ENCODE peak calls at places on chromosomes 4 and X, in seven cellular contexts. C is activated CD4-positive, alpha-beta T cell treated with anti-CD3 and anti-CD28 coated beads, Interleukin-2, amount 50 U/mL, for 24 hours; I is ACHN; F is smooth muscle cell of the brain vasculature; S is stimulated activated CD4-positive, alpha-beta T cell treated with anti-CD3 and anti-CD28 coated beads, Interleukin-2, amount 100 ng/mL, for 48 hours; J is NCI-H1105; M is Right ventricle myocardium superior. W is an unnamed sample.

GRCh38 chrX:15820106-15821073 is 30.1 kb downstream of the ZRSR2 start:
- DNase-seq in M (no peak), J (no peak), I (no peak), S (no peak), F (no peak), C (no peak), W (no peak)

GRCh38 chr4:7629855-7630254 is 195.1 kb upstream of the PSAPL1 start:
- DNase-seq in F (no peak), I (no peak), M (no peak), C (no peak), J (no peak), S (no peak), W (no peak)

GRCh38 chrX:73577368-73577767 is 14.4 kb downstream of the CHIC1 start:
- DNase-seq in S (no peak), M (no peak), J (no peak), F (peak), I (peak), C (no peak), W (no peak)

GRCh38 chr4:156889616-156890594 is 81.7 kb downstream of the PDGFC start:
- DNase-seq in F (no peak), C (no peak), M (peak), S (no peak), I (peak), J (no peak), W (no peak)

GRCh38 chr4:122747883-122748282 is 15.4 kb downstream of the BBS12 start:
- DNase-seq in M (no peak), J (no peak), I (no peak), C (no peak), S (no peak), F (no peak), W (no peak)

GRCh38 chrX:37434362-37434761 is 85.2 kb downstream of the PRRG1 start:
- DNase-seq in F (no peak), J (no peak), M (no peak), C (no peak), I (no peak), S (no peak), W (no peak)

GRCh38 chr4:42359686-42360085 is 37.6 kb upstream of the SHISA3 start:
- DNase-seq in I (peak), F (no peak), J (no peak), M (no peak), C (no peak), S (no peak), W (no peak)

GRCh38 chr4:143626134-143626859 is 74.2 kb downstream of the FREM3 start:
- DNase-seq in C (no peak), S (no peak), I (no peak), J (peak), F (no peak), M (peak), W (no peak)

GRCh38 chr4:26815686-26816085 is 45.0 kb upstream of the STIM2 start:
- DNase-seq in M (no peak), F (no peak), S (no peak), J (no peak), C (no peak), I (no peak), W (peak)

GRCh38 chr4:128241425-128241913 is 46.1 kb downstream of the PGRMC2 start:
- DNase-seq in I (peak), J (no peak), M (no peak), F (peak), C (no peak), S (no peak), W (no peak)

GRCh38 chr4:15963568-15963967 is 593 bp upstream of the FGFBP2 start:
- DNase-seq in M (no peak), S (peak), C (no peak), F (no peak), I (no peak), J (no peak), W (no peak)

GRCh38 chr4:77177196-77177595 is 20.2 kb downstream of the CCNG2 start:
- DNase-seq in F (no peak), C (no peak), J (no peak), I (no peak), S (no peak), M (no peak), W (no peak)

GRCh38 chr4:84498203-84499026 is 677 bp downstream of the NKX6-1 start:
- DNase-seq in S (no peak), C (no peak), M (peak), I (peak), F (no peak), J (peak), W (no peak)

GRCh38 chr4:42411803-42412202 is 14.5 kb downstream of the SHISA3 start:
- DNase-seq in J (no peak), F (no peak), S (no peak), I (no peak), C (no peak), M (no peak), W (no peak)

GRCh38 chr4:138665851-138666250 is 349.7 kb upstream of the NOCT start:
- DNase-seq in M (no peak), S (no peak), J (no peak), C (no peak), I (no peak), F (no peak), W (no peak)

GRCh38 chr4:7424553-7425111 is 10.1 kb downstream of the PSAPL1 start:
- DNase-seq in J (no peak), S (no peak), C (no peak), I (no peak), F (no peak), M (peak), W (no peak)

GRCh38 chr4:184688447-184688846 is 38.9 kb downstream of the PRIMPOL start:
- DNase-seq in S (peak), M (no peak), J (no peak), F (peak), I (peak), C (no peak), W (no peak)

GRCh38 chr4:89653012-89653411 is 183.9 kb downstream of the SNCA start:
- DNase-seq in I (no peak), S (no peak), F (no peak), M (no peak), C (no peak), J (no peak), W (no peak)

GRCh38 chrX:1224954-1225353 is 12.5 kb upstream of the CRLF2 start:
- DNase-seq in J (no peak), F (no peak), I (no peak), C (no peak), M (no peak), S (no peak), W (no peak)

W was measured in NCI-H1048.